ENCODE peak calls at places on chromosomes 1 and 21, in nine cellular contexts. W is OCI-LY7; I is CD8-positive, alpha-beta T cell; J is A549; U is right lobe of liver; A is right cardiac atrium; D is fibroblast of lung; V is PC-3; Y is small intestine. G is an unnamed sample.

GRCh38 chr1:100912019-100912418 is 16.1 kb downstream of the SLC30A7 start:
- DNase-seq in D (no peak), J (no peak), I (no peak), Y (no peak), A (no peak), V (no peak), U (no peak), W (no peak), G (no peak)

GRCh38 chr21:32257952-32258785 is 20.7 kb downstream of the MIS18A start:
- DNase-seq in I (peak; percentile 9), A (peak; percentile 83), D (peak; percentile 88), J (peak; percentile 70), W (peak; percentile 62), U (peak; percentile 69), V (peak; percentile 89), Y (peak; percentile 80), G (no peak)

GRCh38 chr1:45522324-45523104 is 830 bp upstream of the PRDX1 start:
- DNase-seq in Y (no peak), I (no peak), V (peak; percentile 77), A (no peak), D (no peak), U (peak; percentile 73), W (no peak), J (peak; percentile 85), G (no peak)

GRCh38 chr1:235229868-235230267 is 68.8 kb upstream of the RBM34 start:
- DNase-seq in U (no peak), A (no peak), J (no peak), D (no peak), I (no peak), Y (no peak), V (no peak), W (no peak), G (no peak)

GRCh38 chr1:83967336-83967735 is 31.6 kb downstream of the TTLL7 start:
- DNase-seq in Y (no peak), V (no peak), J (no peak), D (peak; percentile 13), W (no peak), I (no peak), A (no peak), U (no peak), G (no peak)

GRCh38 chr21:14901482-14901958 is 163.3 kb downstream of the NRIP1 start:
- DNase-seq in Y (no peak), I (no peak), V (peak; percentile 84), A (no peak), U (no peak), W (no peak), J (no peak), D (peak; percentile 19), G (no peak)

GRCh38 chr1:225896937-225897549 is 8.1 kb upstream of the LEFTY1 start:
- DNase-seq in V (peak; percentile 88), U (peak; percentile 90), A (no peak), D (no peak), W (peak; percentile 85), J (peak; percentile 37), I (peak; percentile 57), Y (peak; percentile 77), G (peak; percentile 63)

GRCh38 chr21:41570791-41571355 is 62.9 kb upstream of the TMPRSS2 start:
- DNase-seq in J (no peak), W (peak; percentile 27), V (no peak), U (no peak), A (no peak), Y (no peak), D (no peak), I (no peak), G (no peak)

GRCh38 chr1:6476483-6476882 is 10.5 kb upstream of the TNFRSF25 start:
- DNase-seq in J (no peak), Y (peak; percentile 81), I (no peak), A (no peak), D (no peak), U (no peak), V (no peak), W (no peak), G (no peak)

GRCh38 chr1:17053071-17053684 is 654 bp downstream of the SDHB start:
- DNase-seq in U (no peak), I (no peak), Y (peak; percentile 39), W (peak; percentile 8), D (no peak), V (no peak), A (peak; percentile 41), J (no peak), G (no peak)

GRCh38 chr1:19258353-19258752 is 6.7 kb downstream of the MRTO4 start:
- DNase-seq in V (no peak), W (no peak), Y (no peak), D (no peak), I (no peak), U (no peak), A (no peak), J (no peak), G (no peak)

GRCh38 chr1:19262047-19262446 is 10.4 kb downstream of the MRTO4 start:
- DNase-seq in U (no peak), V (no peak), W (no peak), I (no peak), D (no peak), Y (no peak), J (no peak), A (no peak), G (no peak)

GRCh38 chr1:19262728-19263127 is 11.1 kb downstream of the MRTO4 start:
- DNase-seq in D (no peak), J (no peak), V (no peak), I (no peak), W (no peak), Y (no peak), A (no peak), U (no peak), G (no peak)

GRCh38 chr1:19257178-19257914 is 5.7 kb downstream of the MRTO4 start:
- DNase-seq in A (no peak), I (no peak), Y (no peak), J (no peak), D (no peak), V (no peak), U (no peak), W (no peak), G (no peak)

DNA sequence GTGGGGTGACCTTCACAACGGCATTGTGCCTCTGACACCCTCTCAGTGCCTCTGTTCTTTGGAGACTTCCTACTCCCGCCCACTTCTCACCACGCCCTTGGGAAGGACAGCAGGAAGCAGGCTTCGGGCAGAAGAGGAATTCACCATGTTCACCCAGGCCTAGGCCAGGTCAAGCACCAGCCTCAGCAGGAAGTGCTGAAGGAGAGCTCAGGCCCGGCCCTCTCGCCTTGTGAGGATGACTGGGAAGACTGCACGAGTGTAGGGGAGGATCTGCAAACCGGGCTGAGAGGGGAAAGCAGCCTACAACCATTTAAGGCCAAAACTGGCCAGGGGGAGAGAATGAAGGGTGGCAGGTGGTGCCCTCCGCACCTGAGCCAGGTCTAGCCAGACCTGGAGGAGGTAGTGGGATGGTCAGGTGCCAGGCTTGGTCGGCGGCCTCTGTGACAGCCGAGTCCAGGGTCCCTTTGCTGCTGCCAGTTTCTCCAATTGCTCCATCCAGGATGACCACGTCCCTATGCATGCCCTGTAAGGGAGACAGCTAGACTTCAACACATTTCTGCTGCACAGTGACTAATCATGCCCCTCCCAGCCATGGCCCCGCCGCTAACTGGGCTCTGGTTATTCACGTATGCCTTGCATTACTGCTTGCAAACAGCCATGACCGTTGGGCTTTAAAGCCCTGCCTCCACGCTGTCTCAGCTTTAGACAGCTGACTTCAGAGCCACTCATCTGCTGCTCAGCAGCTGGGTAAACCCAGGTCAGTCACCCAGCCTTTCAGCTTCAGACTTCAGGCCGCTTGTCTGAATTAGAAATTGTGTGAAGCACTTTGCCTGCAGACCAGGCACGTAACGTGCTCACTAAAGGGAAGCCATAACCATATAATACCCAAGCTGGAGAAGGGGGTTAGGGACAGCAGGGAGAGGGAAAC is 8.9 kb downstream of the MRTO4 start:
- DNase-seq in U (no peak), V (peak; percentile 26), W (no peak), I (no peak), Y (peak; percentile 41), D (peak; percentile 69), J (peak; percentile 7), A (no peak), G (peak; percentile 22)
- H3K27ac ChIP-seq in U (no peak overlapping the region), V (no peak overlapping the region), W (no peak overlapping the region), I (no peak overlapping the region), Y (peak overlapping the region; percentile 9), D (peak overlapping the region; percentile 50), J (no peak overlapping the region), A (no peak overlapping the region), G (peak overlapping the region; percentile 42)

DNA sequence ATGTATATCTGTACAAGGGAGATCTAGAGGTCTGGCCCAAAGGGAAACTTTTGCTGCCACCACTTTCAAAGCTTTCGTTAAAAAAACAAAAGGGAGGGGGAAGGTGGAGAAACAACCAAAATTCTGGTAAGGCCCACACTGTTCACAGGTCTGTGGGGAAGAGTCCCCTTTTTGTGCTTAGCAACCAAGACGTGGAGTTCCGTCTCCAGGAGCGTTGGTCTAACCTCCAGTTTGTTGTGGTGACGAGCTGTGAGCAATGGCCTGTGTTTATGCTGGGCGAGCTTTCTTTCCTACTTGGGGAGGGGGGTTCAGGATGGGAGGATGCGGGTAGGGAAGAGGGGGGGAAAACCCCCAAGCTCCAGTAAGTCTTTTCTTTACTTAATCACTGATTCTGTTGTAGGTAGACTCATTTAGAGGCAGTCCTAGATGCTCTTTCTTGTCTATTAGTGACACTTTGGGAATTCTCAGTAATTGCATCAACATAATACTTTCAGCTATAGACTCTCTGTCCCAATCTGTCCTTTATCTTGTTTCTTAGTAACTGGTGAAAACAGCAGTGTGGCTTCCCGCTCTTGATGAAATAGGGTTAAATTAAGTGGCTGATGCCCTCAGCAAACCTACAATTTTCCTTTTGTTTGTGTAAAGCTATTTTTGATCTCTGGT is 1.5 kb downstream of the HIPK1 start:
- DNase-seq in Y (peak; percentile 40), U (no peak), V (peak; percentile 54), J (peak; percentile 27), W (peak; percentile 45), D (peak; percentile 57), A (no peak), I (peak; percentile 47), G (no peak)
- H3K27ac ChIP-seq in Y (peak overlapping the region; percentile 99), U (peak overlapping the region; percentile 96), V (peak overlapping the region; percentile 41), J (peak overlapping the region; percentile 97), W (peak overlapping the region; percentile 75), D (peak overlapping the region; percentile 98), A (peak overlapping the region; percentile 77), I (peak overlapping the region; percentile 97), G (peak overlapping the region; percentile 69)

GRCh38 chr1:167467126-167467725 is 51.1 kb downstream of the CD247 start:
- DNase-seq in I (no peak), D (no peak), W (no peak), V (peak; percentile 17), J (peak; percentile 17), U (no peak), Y (no peak), A (no peak), G (no peak)
- H3K27ac ChIP-seq in I (no peak overlapping the region), D (no peak overlapping the region), W (no peak overlapping the region), V (no peak overlapping the region), J (peak overlapping the region; percentile 2), U (no peak overlapping the region), Y (no peak overlapping the region), A (no peak overlapping the region), G (no peak overlapping the region)

GRCh38 chr21:37198989-37199924 is 67.9 kb downstream of the VPS26C start:
- DNase-seq in A (no peak), Y (peak; percentile 27), I (no peak), J (no peak), W (no peak), D (peak; percentile 64), U (no peak), V (peak; percentile 91), G (peak; percentile 57)
- H3K27ac ChIP-seq in A (no peak overlapping the region), Y (peak overlapping the region; percentile 79), I (no peak overlapping the region), J (no peak overlapping the region), W (no peak overlapping the region), D (no peak overlapping the region), U (no peak overlapping the region), V (peak overlapping the region; percentile 85), G (peak overlapping the region; percentile 59)

GRCh38 chr1:14737561-14738094 is 139.1 kb downstream of the KAZN start:
- DNase-seq in U (no peak), A (no peak), D (no peak), I (no peak), W (peak; percentile 86), J (no peak), Y (no peak), V (peak; percentile 43), G (no peak)
- H3K27ac ChIP-seq in U (no peak overlapping the region), A (no peak overlapping the region), D (no peak overlapping the region), I (no peak overlapping the region), W (peak overlapping the region; percentile 98), J (no peak overlapping the region), Y (no peak overlapping the region), V (peak overlapping the region; percentile 83), G (no peak overlapping the region)

G was measured in epithelial cell of prostate.